ENCODE peak calls at places on chromosomes 2 and 18, in seven cellular contexts. R is PC-3, E is GM23338, P is hepatocyte, K is PC-9, D is HCT116, Q is MM.1S. O is an unnamed sample.

GRCh38 chr2:96987264-96987909 is 1.0 kb upstream of the FAM178B start:
- DNase-seq in E (no peak), D (no peak), P (no peak), R (no peak), K (no peak), Q (no peak), O (no peak)

GRCh38 chr2:57107353-57107752 is 923.6 kb downstream of the CCDC85A start:
- DNase-seq in Q (no peak), D (no peak), P (no peak), K (no peak), R (no peak), E (no peak), O (no peak)

GRCh38 chr18:76056467-76057194 is 438.4 kb downstream of the ZNF516 start:
- DNase-seq in K (no peak), P (peak; percentile 33), Q (no peak), E (no peak), D (no peak), R (no peak), O (no peak)

GRCh38 chr18:47979611-47980200 is 49.2 kb upstream of the SMAD2 start:
- DNase-seq in E (no peak), P (no peak), Q (no peak), K (peak; percentile 50), D (no peak), R (no peak), O (no peak)

GRCh38 chr2:32058130-32058529 is 5.2 kb upstream of the SPAST start:
- DNase-seq in K (peak; percentile 68), Q (no peak), P (no peak), D (no peak), R (peak; percentile 38), E (no peak), O (peak; percentile 19)

GRCh38 chr2:33673937-33674336 is 74.8 kb upstream of the FAM98A start:
- DNase-seq in R (peak; percentile 37), D (peak; percentile 13), Q (peak; percentile 21), P (peak; percentile 10), E (peak; percentile 13), K (no peak), O (peak; percentile 34)

GRCh38 chr2:225995788-225996476 is 596.4 kb downstream of the NYAP2 start:
- DNase-seq in P (no peak), R (no peak), D (no peak), E (no peak), K (no peak), Q (no peak), O (peak; percentile 47)

GRCh38 chr2:143345887-143346612 is 216.8 kb downstream of the ARHGAP15 start:
- DNase-seq in P (no peak), D (no peak), E (no peak), Q (no peak), K (no peak), R (peak; percentile 51), O (no peak)

GRCh38 chr18:3616142-3616541 is 166.2 kb downstream of the TGIF1 start:
- DNase-seq in R (no peak), P (no peak), K (no peak), Q (no peak), E (no peak), D (no peak), O (no peak)

GRCh38 chr2:164542584-164543021 is 78.7 kb downstream of the GRB14 start:
- DNase-seq in K (peak; percentile 78), E (no peak), P (no peak), Q (no peak), R (peak; percentile 54), D (no peak), O (peak; percentile 20)

GRCh38 chr2:235264121-235264493 is 229.7 kb upstream of the AGAP1 start:
- DNase-seq in D (peak; percentile 10), P (no peak), K (no peak), E (no peak), R (peak; percentile 29), Q (no peak), O (no peak)

GRCh38 chr2:174341995-174342571 is 7.3 kb downstream of the SP9 start:
- DNase-seq in Q (no peak), E (peak; percentile 41), K (no peak), R (no peak), P (peak; percentile 10), D (no peak), O (peak; percentile 28)
- TF ChIP-seq EZH2 in Q (no peak), E (peak; percentile 11), K (no peak), R (no peak), P (peak; percentile 92), D (no peak), O (no peak)

GRCh38 chr2:36731941-36732700 is 35.6 kb downstream of the VIT start:
- DNase-seq in E (no peak), K (peak; percentile 87), P (peak; percentile 16), Q (no peak), R (no peak), D (no peak), O (peak; percentile 75)
- H3K9me2 ChIP-seq in E (peaks cover 31% of the 10 kb centered on the region), K (no peaks in the 10 kb centered on the region), P (no peaks in the 10 kb centered on the region), Q (no peaks in the 10 kb centered on the region), R (no peaks in the 10 kb centered on the region), D (no peaks in the 10 kb centered on the region), O (no peaks in the 10 kb centered on the region)

DNA sequence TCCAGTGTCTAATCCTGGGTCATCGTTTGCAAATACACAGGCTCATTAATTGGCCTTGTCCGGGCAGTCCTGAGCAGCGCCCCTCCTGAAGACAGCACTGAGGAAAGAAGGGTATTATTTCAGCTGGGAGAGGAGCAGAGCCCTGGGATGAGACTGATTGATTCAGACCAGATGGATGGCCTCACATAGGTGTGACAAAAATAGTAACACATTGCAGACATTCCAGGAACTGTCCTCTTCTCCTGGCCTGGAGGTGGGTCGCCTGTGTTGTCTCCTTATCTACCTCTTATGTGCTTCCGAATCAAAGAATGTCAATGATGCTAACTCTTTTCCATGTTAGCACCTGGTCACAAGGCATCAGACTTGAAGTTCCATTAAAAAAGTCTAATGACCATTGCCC is 45.9 kb downstream of the ZEB2 start:
- DNase-seq in Q (no peak), P (no peak), D (no peak), R (no peak), K (no peak), E (no peak), O (no peak)
- H3K4me1 ChIP-seq in Q (no peaks in the 10 kb centered on the region), P (peaks cover 16% of the 10 kb centered on the region), D (no peaks in the 10 kb centered on the region), R (peaks cover 13% of the 10 kb centered on the region), K (no peaks in the 10 kb centered on the region), E (peaks cover 63% of the 10 kb centered on the region), O (peaks cover 49% of the 10 kb centered on the region)

GRCh38 chr2:23387849-23388248 is 2.9 kb downstream of the KLHL29 start:
- DNase-seq in P (no peak), R (no peak), K (no peak), Q (no peak), D (no peak), E (no peak), O (no peak)

GRCh38 chr2:23385748-23386421 is 906 bp downstream of the KLHL29 start:
- DNase-seq in K (no peak), Q (no peak), P (peak; percentile 44), D (no peak), R (no peak), E (peak; percentile 59), O (peak; percentile 73)

GRCh38 chr2:23385351-23385747 is 370 bp downstream of the KLHL29 start:
- DNase-seq in P (peak; percentile 54), E (peak; percentile 59), Q (no peak), D (no peak), R (peak; percentile 35), K (no peak), O (peak; percentile 80)

GRCh38 chr2:23387221-23387550 is 2.2 kb downstream of the KLHL29 start:
- DNase-seq in K (no peak), P (no peak), Q (no peak), D (no peak), R (no peak), E (no peak), O (no peak)

DNA sequence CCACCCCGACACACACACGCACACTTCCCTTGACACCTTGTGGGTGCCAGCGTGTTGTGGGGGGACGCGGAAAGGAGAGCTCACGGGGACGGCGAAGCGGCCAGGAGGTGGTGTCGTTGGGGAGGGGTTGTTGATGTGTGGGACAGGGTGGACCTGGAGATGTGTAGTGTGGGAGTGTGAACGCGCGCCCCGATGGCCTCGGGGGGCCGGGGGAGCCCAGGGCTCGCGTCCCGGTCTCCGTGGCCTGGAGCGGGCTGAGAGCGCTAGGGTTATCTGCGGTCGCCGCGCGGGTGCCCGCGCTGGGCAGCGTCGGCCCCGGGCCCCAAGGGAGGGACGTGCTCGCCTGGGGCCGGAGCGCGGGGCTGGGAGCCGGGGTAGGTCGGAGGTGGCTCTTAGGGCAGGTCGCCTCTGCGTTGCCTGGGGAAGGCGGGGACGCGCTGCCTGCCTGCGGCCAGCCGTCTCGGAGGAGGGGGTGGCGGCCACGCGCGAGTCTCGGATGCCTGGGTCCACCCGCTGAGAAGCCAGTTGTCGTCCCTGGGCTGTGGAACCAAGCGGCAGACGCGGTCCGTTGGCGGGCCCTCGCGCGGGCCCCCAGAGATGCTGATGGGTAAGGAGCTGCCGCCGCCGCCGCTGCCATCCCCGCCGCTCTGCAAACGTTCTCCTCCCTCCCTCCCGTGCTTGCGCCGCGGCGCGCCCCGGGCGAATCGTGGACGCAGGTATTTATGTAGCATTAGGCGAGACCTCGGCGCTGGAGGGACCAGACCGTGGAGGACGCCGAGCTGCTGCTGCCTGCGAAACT is 1.6 kb downstream of the KLHL29 start:
- DNase-seq in E (peak; percentile 56), D (no peak), Q (no peak), K (no peak), P (peak; percentile 43), R (peak; percentile 28), O (peak; percentile 62)
- TF ChIP-seq EZH2 in E (peak; percentile 82), D (no peak), Q (no peak), K (no peak), P (no peak), R (no peak), O (no peak)

GRCh38 chr2:237515621-237516275 is 28.7 kb downstream of the MLPH start:
- DNase-seq in P (no peak), Q (no peak), E (no peak), D (no peak), K (no peak), R (no peak), O (no peak)
- H3K9me2 ChIP-seq in P (no peaks in the 10 kb centered on the region), Q (no peaks in the 10 kb centered on the region), E (peaks cover 7% of the 10 kb centered on the region), D (no peaks in the 10 kb centered on the region), K (peaks cover 6% of the 10 kb centered on the region), R (no peaks in the 10 kb centered on the region), O (no peaks in the 10 kb centered on the region)

O was measured in GM23248.